ENCODE peak calls at places on chromosomes 6 and 20, in five cellular contexts. F is activated gamma-delta T cell treated with Interleukin-2 at 50 U/mL for 16 hours; L is choroid plexus epithelial cell; B is GM23248; Q is stimulated activated CD4-positive, alpha-beta T cell treated with anti-CD3 and anti-CD28 coated beads, Interleukin-1b, Interleukin-23, amount 100 ng/mL, for 4 hours. M is an unnamed sample.

GRCh38 chr6:35008858-35009257 is 119.8 kb downstream of the ANKS1A start:
- DNase-seq in F (no peak), L (no peak), B (no peak), Q (no peak), M (no peak)

GRCh38 chr6:33915134-33915533 is 111.3 kb upstream of the MLN start:
- DNase-seq in F (no peak), L (peak; percentile 6), B (peak; percentile 13), Q (no peak), M (peak; percentile 44)

GRCh38 chr20:1215386-1216170 is 10.3 kb upstream of the RAD21L1 start:
- DNase-seq in F (no peak), L (no peak), B (no peak), Q (peak; percentile 22), M (no peak)

GRCh38 chr6:28632326-28632851 is 106.7 kb downstream of the GPX5 start:
- DNase-seq in F (no peak), L (no peak), B (no peak), Q (no peak), M (no peak)

GRCh38 chr20:3995067-3995748 is 20.1 kb downstream of the RNF24 start:
- DNase-seq in F (no peak), L (peak; percentile 58), B (peak; percentile 83), Q (no peak), M (no peak)

GRCh38 chr6:106783631-106784566 is 154.5 kb downstream of the QRSL1 start:
- DNase-seq in F (no peak), L (no peak), B (peak; percentile 35), Q (no peak), M (no peak)

GRCh38 chr6:156425374-156425773 is 351.8 kb upstream of the ARID1B start:
- DNase-seq in F (no peak), L (peak; percentile 85), B (peak; percentile 51), Q (no peak), M (no peak)

GRCh38 chr6:41626022-41626421 is 12.2 kb upstream of the MDFI start:
- DNase-seq in F (no peak), L (no peak), B (no peak), Q (no peak), M (no peak)

GRCh38 chr20:50348118-50348517 is 157.5 kb downstream of the CEBPB start:
- DNase-seq in F (no peak), L (no peak), B (no peak), Q (no peak), M (no peak)

M was measured in NCI-H2171 treated with DMSO at 0.1 percent for 48 hours.